ENCODE peak calls at places on chromosome 12, in five cellular contexts. D is SIG-M5; C is SW480; J is activated CD4-positive, alpha-beta T cell treated with anti-CD3 and anti-CD28 coated beads for 36 hours; F is GM06990. Q is an unnamed sample.
A peak's percentile ranks its signal among the peaks of the same experiment; 100 is the strongest.

GRCh38 chr12:11780521-11781101 is 131.1 kb downstream of the ETV6 start:
- DNase-seq in D (no peak), C (no peak), J (no peak), F (peak; percentile 71), Q (no peak)

GRCh38 chr12:119319638-119320037 is 14.9 kb upstream of the CCDC60 start:
- DNase-seq in D (no peak), C (no peak), J (no peak), F (no peak), Q (no peak)

GRCh38 chr12:32512379-32512778 is 113.0 kb downstream of the FGD4 start:
- DNase-seq in D (no peak), C (no peak), J (no peak), F (no peak), Q (no peak)

GRCh38 chr12:21248679-21249078 is 86.0 kb downstream of the SLCO1A2 start:
- DNase-seq in D (no peak), C (peak; percentile 42), J (no peak), F (no peak), Q (no peak)

GRCh38 chr12:6827982-6828670 is at the start of gene P3H3:
- DNase-seq in D (no peak), C (peak; percentile 71), J (peak; percentile 49), F (no peak), Q (no peak)

GRCh38 chr12:81468206-81468605 is 290.9 kb downstream of the PPFIA2 start:
- DNase-seq in D (no peak), C (no peak), J (no peak), F (no peak), Q (no peak)

GRCh38 chr12:18283776-18284175 is 22.5 kb downstream of the PIK3C2G start:
- DNase-seq in D (no peak), C (no peak), J (no peak), F (no peak), Q (no peak)

GRCh38 chr12:30746190-30746589 is 8.6 kb downstream of the CAPRIN2 start:
- DNase-seq in D (no peak), C (no peak), J (no peak), F (no peak), Q (no peak)

GRCh38 chr12:95848575-95849388 is 10.0 kb upstream of the SNRPF start:
- DNase-seq in D (no peak), C (peak; percentile 30), J (peak; percentile 37), F (no peak), Q (no peak)

GRCh38 chr12:111412007-111412829 is 6.5 kb downstream of the SH2B3 start:
- DNase-seq in D (no peak), C (no peak), J (peak; percentile 27), F (no peak), Q (no peak)

GRCh38 chr12:111437816-111438454 is 32.2 kb downstream of the SH2B3 start:
- DNase-seq in D (peak; percentile 24), C (no peak), J (no peak), F (no peak), Q (no peak)

GRCh38 chr12:82862876-82863649 is 176.4 kb downstream of the TMTC2 start:
- DNase-seq in D (no peak), C (no peak), J (no peak), F (no peak), Q (peak; percentile 27)

GRCh38 chr12:12172106-12172511 is 94.7 kb downstream of the LRP6 start:
- DNase-seq in D (no peak), C (no peak), J (peak; percentile 60), F (peak; percentile 70), Q (peak; percentile 46)

GRCh38 chr12:53626702-53627169 is 554 bp upstream of the ATF7 start:
- DNase-seq in D (no peak), C (no peak), J (no peak), F (no peak), Q (no peak)

GRCh38 chr12:20148241-20148640 is 220.1 kb upstream of the PDE3A start:
- DNase-seq in D (no peak), C (no peak), J (no peak), F (no peak), Q (no peak)

GRCh38 chr12:94609917-94610443 is 40.4 kb downstream of the TMCC3 start:
- DNase-seq in D (no peak), C (no peak), J (no peak), F (no peak), Q (no peak)

GRCh38 chr12:5977556-5977955 is 32.5 kb upstream of the ANO2 start:
- DNase-seq in D (no peak), C (no peak), J (no peak), F (no peak), Q (no peak)

GRCh38 chr12:122848471-122849351 is 13.5 kb downstream of the HIP1R start:
- DNase-seq in D (no peak), C (no peak), J (no peak), F (no peak), Q (no peak)

GRCh38 chr12:69008510-69008909 is 75.5 kb upstream of the CPM start:
- DNase-seq in D (no peak), C (no peak), J (no peak), F (no peak), Q (no peak)

GRCh38 chr12:1122803-1123202 is 131.8 kb downstream of the ERC1 start:
- DNase-seq in D (peak; percentile 7), C (no peak), J (peak; percentile 30), F (no peak), Q (no peak)

GRCh38 chr12:92547906-92548305 is 154.9 kb upstream of the PLEKHG7 start:
- DNase-seq in D (no peak), C (no peak), J (no peak), F (no peak), Q (no peak)

GRCh38 chr12:12278899-12279298 is 12.1 kb upstream of the LRP6 start:
- DNase-seq in D (no peak), C (no peak), J (no peak), F (no peak), Q (no peak)

Q was measured in LNCaP clone FGC.